ENCODE peak calls at places on chromosomes 11 and 22, in five cellular contexts. T is substantia nigra; J is activated T-cell treated with anti-CD3 and anti-CD28 coated beads, Interleukin-2, amount 50 U/mL, for 72 hours; M is gastrocnemius medialis; A is NCI-H1105. I is an unnamed sample.

GRCh38 chr11:107705027-107705426 is 6.8 kb downstream of the SLN start:
- DNase-seq in T (no peak), J (no peak), M (peak), A (no peak), I (peak)

GRCh38 chr22:30144391-30144790 is 64.1 kb downstream of the HORMAD2 start:
- DNase-seq in T (no peak), J (no peak), M (no peak), A (no peak), I (no peak)

GRCh38 chr11:90701040-90701439 is 478.2 kb upstream of the CHORDC1 start:
- DNase-seq in T (no peak), J (no peak), M (no peak), A (no peak), I (no peak)

GRCh38 chr11:68213135-68213515 is at the start of gene KMT5B:
- DNase-seq in T (no peak), J (peak), M (no peak), A (peak), I (peak)

GRCh38 chr11:39374963-39375698 is 2084.3 kb downstream of the LRRC4C start:
- DNase-seq in T (no peak), J (peak), M (no peak), A (peak), I (no peak)

GRCh38 chr11:66639066-66639813 is 737 bp downstream of the RBM4 start:
- DNase-seq in T (no peak), J (peak), M (no peak), A (no peak), I (peak)

GRCh38 chr11:27497911-27498310 is 8.7 kb downstream of the LIN7C start:
- DNase-seq in T (no peak), J (no peak), M (no peak), A (no peak), I (no peak)

GRCh38 chr11:105610796-105611361 is 1.0 kb downstream of the GRIA4 start:
- DNase-seq in T (no peak), J (no peak), M (no peak), A (no peak), I (no peak)

GRCh38 chr11:19519344-19519743 is 193.3 kb upstream of the NAV2 start:
- DNase-seq in T (no peak), J (no peak), M (no peak), A (no peak), I (no peak)

GRCh38 chr11:85664561-85665481 is at the start of gene CREBZF:
- DNase-seq in T (peak), J (peak), M (peak), A (peak), I (peak)